ENCODE peak calls at places on chromosomes 1 and 21, in seven cellular contexts. G is activated naive CD8-positive, alpha-beta T cell treated with anti-CD3 and anti-CD28 coated beads, Interleukin-2, amount 50 U/mL, for 24 hours; F is activated CD8-positive, alpha-beta T cell treated with anti-CD3 and anti-CD28 coated beads for 36 hours; W is naive thymus-derived CD8-positive, alpha-beta T cell; U is lower lobe of right lung; Y is natural killer cell; V is psoas muscle. H is an unnamed sample.

GRCh38 chr1:218068241-218068640 is 216.9 kb upstream of the RRP15 start:
- ATAC-seq in G (no peak), F (no peak), W (no peak), U (no peak), Y (no peak), V (no peak), H (no peak)

GRCh38 chr1:97844552-97845089 is 76.2 kb downstream of the DPYD start:
- ATAC-seq in G (peak), F (no peak), W (no peak), U (no peak), Y (no peak), V (no peak), H (peak)

GRCh38 chr1:224700915-224701531 is 84.9 kb downstream of the CNIH3 start:
- ATAC-seq in G (no peak), F (peak), W (no peak), U (no peak), Y (no peak), V (no peak), H (no peak)

GRCh38 chr1:170407601-170408000 is 124.4 kb upstream of the GORAB start:
- ATAC-seq in G (no peak), F (no peak), W (no peak), U (no peak), Y (no peak), V (no peak), H (no peak)

GRCh38 chr21:26739189-26739588 is 106.0 kb downstream of the ADAMTS1 start:
- ATAC-seq in G (no peak), F (no peak), W (no peak), U (peak), Y (no peak), V (no peak), H (peak)

GRCh38 chr1:207040181-207040533 is 7.6 kb upstream of the C1orf116 start:
- ATAC-seq in G (no peak), F (no peak), W (no peak), U (no peak), Y (no peak), V (no peak), H (no peak)

GRCh38 chr1:33377013-33377412 is 53.9 kb downstream of the PHC2 start:
- ATAC-seq in G (no peak), F (no peak), W (no peak), U (peak), Y (no peak), V (no peak), H (no peak)

GRCh38 chr1:220119043-220119512 is 25.1 kb downstream of the IARS2 start:
- ATAC-seq in G (no peak), F (no peak), W (no peak), U (no peak), Y (no peak), V (no peak), H (no peak)

GRCh38 chr1:93888900-93889299 is 9.9 kb upstream of the DNTTIP2 start:
- ATAC-seq in G (no peak), F (no peak), W (no peak), U (peak), Y (no peak), V (no peak), H (no peak)

GRCh38 chr1:111241797-111242196 is 14.3 kb downstream of the CHI3L2 start:
- ATAC-seq in G (no peak), F (no peak), W (no peak), U (no peak), Y (no peak), V (no peak), H (no peak)

GRCh38 chr1:198693321-198693720 is 54.5 kb downstream of the PTPRC start:
- ATAC-seq in G (peak), F (peak), W (peak), U (no peak), Y (no peak), V (no peak), H (no peak)

GRCh38 chr1:236486315-236486714 is 37.5 kb upstream of the LGALS8 start:
- ATAC-seq in G (no peak), F (no peak), W (no peak), U (no peak), Y (no peak), V (no peak), H (no peak)

GRCh38 chr1:204102719-204103118 is 29.8 kb downstream of the SOX13 start:
- ATAC-seq in G (peak), F (peak), W (no peak), U (no peak), Y (peak), V (no peak), H (peak)

GRCh38 chr1:167052389-167052788 is 37.8 kb downstream of the GPA33 start:
- ATAC-seq in G (no peak), F (no peak), W (no peak), U (no peak), Y (no peak), V (no peak), H (no peak)

GRCh38 chr1:94416901-94417701 is 1.1 kb upstream of the ABCD3 start:
- ATAC-seq in G (no peak), F (no peak), W (no peak), U (peak), Y (no peak), V (no peak), H (no peak)

GRCh38 chr1:36304970-36305914 is 926 bp upstream of the SH3D21 start:
- ATAC-seq in G (peak), F (peak), W (no peak), U (no peak), Y (no peak), V (no peak), H (no peak)

GRCh38 chr1:20603473-20604464 is 14.9 kb downstream of the CDA start:
- ATAC-seq in G (no peak), F (no peak), W (no peak), U (no peak), Y (peak), V (no peak), H (peak)

GRCh38 chr1:31297273-31298247 is 728 bp downstream of the ZCCHC17 start:
- ATAC-seq in G (no peak), F (no peak), W (no peak), U (no peak), Y (no peak), V (no peak), H (peak)

GRCh38 chr1:27299385-27300252 is 22.3 kb upstream of the TMEM222 start:
- ATAC-seq in G (no peak), F (no peak), W (no peak), U (peak), Y (no peak), V (peak), H (peak)

GRCh38 chr1:182113879-182114626 is 52.5 kb upstream of the ZNF648 start:
- ATAC-seq in G (no peak), F (no peak), W (no peak), U (no peak), Y (no peak), V (no peak), H (no peak)

GRCh38 chr1:114227059-114227458 is 73.4 kb upstream of the SYT6 start:
- ATAC-seq in G (no peak), F (no peak), W (no peak), U (no peak), Y (no peak), V (no peak), H (no peak)

GRCh38 chr1:212967767-212968166 is 17.4 kb downstream of the VASH2 start:
- ATAC-seq in G (no peak), F (peak), W (peak), U (no peak), Y (no peak), V (peak), H (peak)

GRCh38 chr1:25456502-25456901 is 25.8 kb downstream of the MACO1 start:
- ATAC-seq in G (no peak), F (no peak), W (peak), U (no peak), Y (no peak), V (no peak), H (no peak)

GRCh38 chr1:162626733-162627132 is 5.5 kb upstream of the DDR2 start:
- ATAC-seq in G (no peak), F (no peak), W (no peak), U (no peak), Y (no peak), V (no peak), H (no peak)

GRCh38 chr1:209756608-209757445 is 974 bp downstream of the TRAF3IP3 start:
- ATAC-seq in G (peak), F (peak), W (peak), U (peak), Y (peak), V (no peak), H (peak)

GRCh38 chr1:187481581-187482148 is 652.9 kb downstream of the PLA2G4A start:
- ATAC-seq in G (no peak), F (no peak), W (no peak), U (no peak), Y (no peak), V (no peak), H (no peak)

GRCh38 chr1:16979475-16980327 is 719 bp downstream of the MFAP2 start:
- ATAC-seq in G (no peak), F (no peak), W (peak), U (peak), Y (no peak), V (no peak), H (no peak)

GRCh38 chr1:119361205-119361604 is 7.4 kb upstream of the HAO2 start:
- ATAC-seq in G (no peak), F (no peak), W (no peak), U (no peak), Y (no peak), V (no peak), H (no peak)

GRCh38 chr1:30720271-30721223 is 2.8 kb downstream of the MATN1 start:
- ATAC-seq in G (no peak), F (no peak), W (no peak), U (no peak), Y (no peak), V (no peak), H (no peak)

GRCh38 chr1:155993595-155993994 is 15.2 kb upstream of the ARHGEF2 start:
- ATAC-seq in G (no peak), F (no peak), W (no peak), U (peak), Y (no peak), V (no peak), H (no peak)

GRCh38 chr1:185338719-185339622 is 21.9 kb upstream of the IVNS1ABP start:
- ATAC-seq in G (peak), F (peak), W (peak), U (peak), Y (peak), V (no peak), H (peak)

GRCh38 chr1:35269190-35269988 is 880 bp downstream of the ZMYM4 start:
- ATAC-seq in G (no peak), F (no peak), W (no peak), U (no peak), Y (no peak), V (no peak), H (no peak)

GRCh38 chr1:65255088-65256050 is 54.0 kb upstream of the DNAJC6 start:
- ATAC-seq in G (no peak), F (no peak), W (no peak), U (peak), Y (no peak), V (peak), H (no peak)

GRCh38 chr1:84344286-84344685 is 42.8 kb downstream of the SAMD13 start:
- ATAC-seq in G (no peak), F (no peak), W (no peak), U (no peak), Y (no peak), V (no peak), H (no peak)

GRCh38 chr1:186960866-186961265 is 132.1 kb downstream of the PLA2G4A start:
- ATAC-seq in G (no peak), F (no peak), W (no peak), U (no peak), Y (no peak), V (no peak), H (no peak)